ENCODE peak calls at places on chromosomes 16 and 17, in six cellular contexts. Q, P, V, U, H and N are unnamed samples.
A peak's percentile ranks its signal among the peaks of the same experiment; 100 is the strongest.

GRCh38 chr17:3974980-3975379 is 10.7 kb upstream of the ATP2A3 start:
- DNase-seq in U (no peak), P (no peak), H (no peak), V (no peak), Q (no peak), N (no peak)

GRCh38 chr16:70693231-70693671 is 7.4 kb upstream of the MTSS2 start:
- DNase-seq in H (peak; percentile 75), V (peak; percentile 56), P (no peak), U (peak; percentile 73), Q (no peak), N (no peak)

GRCh38 chr17:79902146-79902791 is 63.0 kb upstream of the CBX4 start:
- DNase-seq in U (no peak), Q (peak; percentile 56), P (no peak), V (no peak), H (no peak), N (no peak)

GRCh38 chr16:49474741-49475140 is 101.1 kb downstream of the C16orf78 start:
- DNase-seq in Q (no peak), V (no peak), H (no peak), U (peak; percentile 5), P (no peak), N (no peak)

GRCh38 chr16:814974-815373 is 14.4 kb upstream of the GNG13 start:
- DNase-seq in H (no peak), Q (no peak), V (peak; percentile 64), P (peak; percentile 64), U (no peak), N (no peak)

GRCh38 chr17:5237541-5238016 is 2.9 kb upstream of the SCIMP start:
- DNase-seq in H (peak; percentile 30), Q (peak; percentile 93), V (peak; percentile 34), U (peak; percentile 58), P (peak; percentile 76), N (peak; percentile 77)

GRCh38 chr16:70706948-70707465 is 21.2 kb upstream of the MTSS2 start:
- DNase-seq in H (no peak), P (no peak), U (no peak), Q (no peak), V (peak; percentile 96), N (peak; percentile 74)

GRCh38 chr17:29581583-29582253 is 7.7 kb downstream of the GIT1 start:
- DNase-seq in U (no peak), V (no peak), P (no peak), H (no peak), Q (no peak), N (no peak)

GRCh38 chr16:30766922-30767284 is 4.8 kb downstream of the RNF40 start:
- DNase-seq in Q (no peak), P (no peak), H (no peak), U (no peak), V (no peak), N (no peak)